ENCODE peak calls at places on chromosomes 1 and 21, in six cellular contexts. H is uterus, W is GM23248, D is heart right ventricle, A is SJCRH30, I is H7. J is an unnamed sample.
A peak's percentile ranks its signal among the peaks of the same experiment; 100 is the strongest.

GRCh38 chr21:44875341-44875740 is 1.9 kb upstream of the PTTG1IP start:
- DNase-seq in H (no peak), W (peak; percentile 64), D (no peak), A (no peak), I (no peak), J (peak; percentile 66)

GRCh38 chr1:39142394-39143060 is 62.0 kb upstream of the MACF1 start:
- DNase-seq in H (no peak), W (no peak), D (no peak), A (no peak), I (no peak), J (peak; percentile 31)

GRCh38 chr1:214454619-214455396 is 96.6 kb downstream of the PTPN14 start:
- DNase-seq in H (no peak), W (peak; percentile 65), D (no peak), A (peak; percentile 63), I (no peak), J (peak; percentile 56)

GRCh38 chr1:118914379-118915161 is 73.6 kb downstream of the TBX15 start:
- DNase-seq in H (no peak), W (no peak), D (no peak), A (no peak), I (no peak), J (no peak)

GRCh38 chr1:178273707-178274410 is 180.0 kb downstream of the RASAL2 start:
- DNase-seq in H (no peak), W (peak; percentile 35), D (no peak), A (no peak), I (no peak), J (no peak)

GRCh38 chr1:161082996-161083742 is 6.2 kb downstream of the NECTIN4 start:
- DNase-seq in H (peak; percentile 28), W (peak; percentile 98), D (no peak), A (peak; percentile 70), I (peak; percentile 54), J (peak; percentile 83)

GRCh38 chr1:91121366-91121765 is 99.5 kb upstream of the ZNF644 start:
- DNase-seq in H (no peak), W (no peak), D (no peak), A (no peak), I (no peak), J (no peak)

GRCh38 chr1:205613854-205614412 is 17.9 kb downstream of the ELK4 start:
- DNase-seq in H (no peak), W (no peak), D (no peak), A (no peak), I (no peak), J (no peak)

GRCh38 chr21:25963186-25963585 is 207.4 kb downstream of the APP start:
- DNase-seq in H (no peak), W (peak; percentile 19), D (no peak), A (no peak), I (no peak), J (no peak)

DNA sequence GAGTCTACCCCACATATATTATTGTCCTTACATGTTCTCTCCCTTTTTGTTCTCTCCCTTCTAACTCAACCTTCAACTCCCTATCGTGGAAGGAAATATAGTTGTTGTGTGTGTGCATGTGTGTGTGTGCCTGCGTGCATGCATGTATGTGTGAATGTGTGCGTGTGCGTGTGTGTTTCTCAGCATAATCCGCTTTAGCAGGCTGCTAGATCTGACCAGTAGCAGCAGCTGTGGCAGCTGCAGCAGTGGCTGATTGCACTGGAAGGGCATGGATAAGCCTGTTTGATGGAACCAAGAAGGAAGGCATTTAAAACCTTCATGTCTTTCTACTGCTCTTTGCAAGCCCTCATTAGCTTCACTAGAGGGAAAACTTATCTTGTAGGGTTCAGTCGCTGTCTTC is 65.6 kb upstream of the IRF2BP2 start:
- DNase-seq in H (no peak), W (no peak), D (no peak), A (peak; percentile 71), I (no peak), J (no peak)
- H3K4me3 ChIP-seq in H (no peak overlapping the region), W (no peak overlapping the region), D (peak overlapping the region; percentile 51), A (peak overlapping the region; percentile 56), I (no peak overlapping the region), J (peak overlapping the region; percentile 84)

DNA sequence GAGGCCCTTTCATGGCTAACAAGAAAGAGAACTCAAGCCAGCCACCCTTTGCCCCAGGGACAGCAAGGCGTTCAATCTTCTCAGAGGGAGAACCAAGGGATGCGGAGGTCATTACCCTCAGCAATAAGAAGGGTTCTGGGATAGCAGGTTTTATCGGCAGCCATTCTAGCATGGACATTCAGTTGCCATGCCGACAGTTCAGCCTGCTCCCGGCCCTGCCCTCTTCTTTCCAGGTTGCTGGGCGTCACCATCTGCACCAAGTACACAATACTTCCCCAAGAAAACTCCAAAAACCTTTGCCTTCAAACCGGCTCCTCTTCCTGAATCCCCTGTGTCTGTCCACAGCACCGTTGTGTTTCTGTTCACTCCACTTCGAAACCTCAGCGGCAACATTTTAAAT is 47.1 kb downstream of the SYT2 start:
- DNase-seq in H (no peak), W (no peak), D (no peak), A (no peak), I (no peak), J (no peak)
- H3K27me3 ChIP-seq in H (no peaks in the 10 kb centered on the region), W (peaks cover 21% of the 10 kb centered on the region), D (peaks cover 16% of the 10 kb centered on the region), A (peaks cover 32% of the 10 kb centered on the region), I (no peaks in the 10 kb centered on the region), J (peaks cover 35% of the 10 kb centered on the region)

GRCh38 chr1:167681024-167681423 is 40.8 kb upstream of the MPZL1 start:
- DNase-seq in H (no peak), W (no peak), D (no peak), A (no peak), I (no peak), J (no peak)
- H3K4me3 ChIP-seq in H (no peak overlapping the region), W (no peak overlapping the region), D (no peak overlapping the region), A (no peak overlapping the region), I (no peak overlapping the region), J (no peak overlapping the region)

GRCh38 chr1:197690074-197690473 is 85.2 kb downstream of the DENND1B start:
- DNase-seq in H (no peak), W (no peak), D (no peak), A (no peak), I (no peak), J (no peak)
- H3K27me3 ChIP-seq in H (no peaks in the 10 kb centered on the region), W (no peaks in the 10 kb centered on the region), D (no peaks in the 10 kb centered on the region), A (no peaks in the 10 kb centered on the region), I (no peaks in the 10 kb centered on the region), J (no peaks in the 10 kb centered on the region)

DNA sequence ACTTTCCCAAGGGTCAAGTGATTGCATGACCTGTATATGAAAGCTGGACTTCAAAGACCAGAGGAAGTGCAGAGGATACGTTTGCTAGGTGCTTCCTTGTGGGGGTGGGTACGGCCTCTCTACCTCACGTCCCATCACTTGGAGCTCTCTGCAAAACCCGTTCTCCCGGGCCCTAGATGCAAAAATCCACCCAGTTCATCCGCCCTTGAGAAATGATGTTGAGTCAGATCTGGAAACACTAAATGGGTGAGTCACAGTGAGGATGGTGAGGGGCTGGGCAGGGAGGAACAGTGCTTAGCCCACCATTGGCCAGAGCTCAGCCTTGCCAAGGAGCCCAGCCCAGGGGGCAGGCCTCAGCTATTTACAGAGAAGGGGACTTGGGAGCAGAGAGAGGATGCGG is 14.5 kb downstream of the ARHGEF10L start:
- DNase-seq in H (no peak), W (peak; percentile 89), D (no peak), A (no peak), I (no peak), J (peak; percentile 87)
- H3K4me3 ChIP-seq in H (no peak overlapping the region), W (no peak overlapping the region), D (no peak overlapping the region), A (no peak overlapping the region), I (no peak overlapping the region), J (no peak overlapping the region)

DNA sequence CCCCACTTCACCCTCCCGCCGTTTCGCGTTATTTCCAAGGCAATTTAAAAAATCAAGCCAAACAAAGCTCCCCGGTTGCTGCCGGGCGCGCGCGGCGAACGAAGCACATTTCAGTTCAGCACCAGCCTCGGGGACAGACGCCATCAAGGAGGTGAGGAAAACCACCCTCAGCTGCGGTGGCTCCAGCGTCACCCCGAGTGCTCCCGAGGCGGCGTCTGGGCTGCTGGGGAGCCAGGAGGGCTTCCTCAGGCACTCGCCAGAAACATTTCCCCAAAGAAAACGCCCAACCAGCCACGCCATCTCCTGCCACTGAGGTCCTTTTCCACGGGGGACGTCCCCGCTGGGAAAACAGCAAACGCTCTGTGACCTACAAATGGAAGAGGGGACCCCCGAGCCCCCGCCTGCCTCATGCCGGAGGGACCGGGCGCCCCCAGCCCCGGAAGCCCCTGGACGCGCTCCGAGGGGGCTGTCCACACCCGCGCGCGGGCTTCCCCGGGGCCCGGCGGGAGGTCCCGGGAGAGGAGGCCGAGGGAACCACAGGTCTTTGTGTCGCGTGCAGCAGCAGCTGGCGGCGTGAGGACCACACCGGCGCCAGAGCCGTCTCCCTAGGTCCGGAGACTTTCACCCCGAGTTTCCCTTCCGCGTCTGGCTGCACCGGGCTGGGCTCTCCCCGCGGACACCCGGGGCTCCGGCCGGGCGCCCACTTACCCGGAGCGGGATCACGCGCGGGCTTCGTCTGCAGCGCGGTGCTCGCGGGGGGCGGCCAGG is 446 bp downstream of the GNG4 start:
- DNase-seq in H (peak; percentile 36), W (peak; percentile 87), D (peak; percentile 46), A (peak; percentile 71), I (peak; percentile 90), J (peak; percentile 87)
- H3K27me3 ChIP-seq in H (no peaks in the 10 kb centered on the region), W (peaks cover 32% of the 10 kb centered on the region), D (peaks cover 70% of the 10 kb centered on the region), A (no peaks in the 10 kb centered on the region), I (peaks cover 22% of the 10 kb centered on the region), J (peaks cover 41% of the 10 kb centered on the region)